ENCODE peak calls at places on chromosomes 12 and 14, in seven cellular contexts. P is spleen; K is GM23248; T is CD8-positive, alpha-beta T cell; Y is tibial nerve; F is Peyer's patch; Z is left ventricle myocardium inferior. U is an unnamed sample.
A peak's percentile ranks its signal among the peaks of the same experiment; 100 is the strongest.

GRCh38 chr14:65334765-65335411 is 77.6 kb upstream of the FUT8 start:
- DNase-seq in P (no peak), K (no peak), T (no peak), Y (no peak), F (peak; percentile 55), Z (no peak), U (no peak)

GRCh38 chr14:32254952-32255679 is 52.0 kb upstream of the RNU6-8 start:
- DNase-seq in P (no peak), K (peak; percentile 87), T (peak; percentile 58), Y (peak; percentile 62), F (peak; percentile 63), Z (peak; percentile 56), U (no peak)

GRCh38 chr14:105840266-105841021 is 314.1 kb downstream of the TMEM121 start:
- DNase-seq in P (peak; percentile 73), K (no peak), T (no peak), Y (no peak), F (peak; percentile 41), Z (no peak), U (peak; percentile 66)

GRCh38 chr12:99911076-99911475 is 73.7 kb downstream of the ANKS1B start:
- DNase-seq in P (no peak), K (peak; percentile 96), T (no peak), Y (no peak), F (no peak), Z (no peak), U (no peak)

GRCh38 chr12:111033281-111034147 is 113.1 kb upstream of the MYL2 start:
- DNase-seq in P (peak; percentile 47), K (no peak), T (no peak), Y (no peak), F (no peak), Z (no peak), U (peak; percentile 26)

GRCh38 chr14:59134307-59134706 is 54.2 kb upstream of the DAAM1 start:
- DNase-seq in P (no peak), K (no peak), T (no peak), Y (no peak), F (no peak), Z (no peak), U (no peak)

GRCh38 chr12:79233341-79233761 is 368.8 kb downstream of the SYT1 start:
- DNase-seq in P (no peak), K (no peak), T (no peak), Y (no peak), F (no peak), Z (no peak), U (no peak)

GRCh38 chr14:105331575-105332351 is 17.2 kb downstream of the PACS2 start:
- DNase-seq in P (no peak), K (no peak), T (no peak), Y (no peak), F (no peak), Z (no peak), U (peak; percentile 61)

GRCh38 chr14:81137316-81137715 is 83.4 kb downstream of the GTF2A1 start:
- DNase-seq in P (no peak), K (peak; percentile 94), T (no peak), Y (no peak), F (no peak), Z (no peak), U (no peak)

GRCh38 chr14:103104654-103105511 is 10.4 kb downstream of the EXOC3L4 start:
- DNase-seq in P (peak; percentile 94), K (peak; percentile 55), T (peak; percentile 85), Y (peak; percentile 53), F (peak; percentile 89), Z (peak; percentile 73), U (no peak)

GRCh38 chr14:39368261-39368959 is 63.8 kb downstream of the FBXO33 start:
- DNase-seq in P (no peak), K (peak; percentile 83), T (no peak), Y (no peak), F (no peak), Z (no peak), U (no peak)

GRCh38 chr12:126210026-126210425 is 1144.8 kb downstream of the AACS start:
- DNase-seq in P (no peak), K (no peak), T (no peak), Y (no peak), F (no peak), Z (no peak), U (no peak)

GRCh38 chr14:23115492-23115850 is 3.6 kb downstream of the CEBPE start:
- DNase-seq in P (peak; percentile 51), K (no peak), T (no peak), Y (no peak), F (no peak), Z (no peak), U (no peak)

GRCh38 chr12:1391722-1392121 is 202.7 kb downstream of the FBXL14 start:
- DNase-seq in P (no peak), K (no peak), T (no peak), Y (no peak), F (no peak), Z (no peak), U (no peak)

GRCh38 chr12:31589582-31589895 is 1.4 kb downstream of the DENND5B start:
- DNase-seq in P (peak; percentile 89), K (no peak), T (no peak), Y (no peak), F (no peak), Z (no peak), U (no peak)

GRCh38 chr14:94423465-94424056 is 29.0 kb downstream of the SERPINA11 start:
- DNase-seq in P (peak; percentile 84), K (peak; percentile 84), T (no peak), Y (peak; percentile 49), F (peak; percentile 72), Z (peak; percentile 55), U (no peak)

GRCh38 chr12:99097170-99097569 is 452.1 kb downstream of the APAF1 start:
- DNase-seq in P (no peak), K (no peak), T (no peak), Y (no peak), F (no peak), Z (no peak), U (no peak)

GRCh38 chr14:76201162-76201561 is 49.4 kb downstream of the GPATCH2L start:
- DNase-seq in P (no peak), K (peak; percentile 88), T (no peak), Y (no peak), F (no peak), Z (no peak), U (no peak)

GRCh38 chr12:10615532-10615931 is 2.1 kb upstream of the MAGOHB start:
- DNase-seq in P (no peak), K (no peak), T (no peak), Y (no peak), F (no peak), Z (no peak), U (no peak)

GRCh38 chr12:82144505-82144904 is 213.7 kb downstream of the CCDC59 start:
- DNase-seq in P (no peak), K (peak; percentile 3), T (no peak), Y (no peak), F (no peak), Z (no peak), U (no peak)

GRCh38 chr12:29241821-29242591 is 92.9 kb downstream of the FAR2 start:
- DNase-seq in P (no peak), K (peak; percentile 93), T (no peak), Y (no peak), F (peak; percentile 41), Z (no peak), U (no peak)
- H3K4me1 ChIP-seq in P (peaks cover 38% of the 10 kb centered on the region), K (peaks cover 22% of the 10 kb centered on the region), T (no peaks in the 10 kb centered on the region), Y (peaks cover 22% of the 10 kb centered on the region), F (peaks cover 7% of the 10 kb centered on the region), Z (peaks cover 22% of the 10 kb centered on the region), U (no peaks in the 10 kb centered on the region)

DNA sequence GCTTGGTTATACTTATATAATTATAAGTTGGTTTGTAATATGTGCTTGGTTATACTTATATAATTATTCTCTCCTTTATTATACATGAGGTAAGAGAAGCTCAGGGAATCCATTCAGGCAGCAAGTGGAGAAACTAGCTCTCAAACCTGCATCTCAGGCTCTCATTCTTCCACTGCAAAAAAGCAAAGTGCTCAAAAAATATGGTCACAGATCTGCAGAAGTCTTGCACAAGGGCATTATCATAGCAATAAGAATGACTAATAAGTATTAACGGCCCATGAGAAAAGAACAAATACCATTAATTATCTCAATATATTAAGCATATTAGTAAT is 476 bp upstream of the TRAFD1 start:
- DNase-seq in P (no peak), K (no peak), T (no peak), Y (no peak), F (no peak), Z (no peak), U (no peak)
- H3K4me3 ChIP-seq in P (peak overlapping the region; percentile 98), K (peak overlapping the region; percentile 86), T (no peak overlapping the region), Y (peak overlapping the region; percentile 56), F (no peak overlapping the region), Z (peak overlapping the region; percentile 76), U (no peak overlapping the region)

GRCh38 chr12:13227191-13227590 is 30.7 kb downstream of the EMP1 start:
- DNase-seq in P (no peak), K (no peak), T (no peak), Y (no peak), F (no peak), Z (no peak), U (no peak)

GRCh38 chr12:13220848-13221247 is 24.3 kb downstream of the EMP1 start:
- DNase-seq in P (no peak), K (peak; percentile 71), T (no peak), Y (no peak), F (no peak), Z (no peak), U (no peak)

GRCh38 chr12:13222076-13222475 is 25.6 kb downstream of the EMP1 start:
- DNase-seq in P (no peak), K (peak; percentile 69), T (no peak), Y (no peak), F (peak; percentile 86), Z (no peak), U (peak; percentile 42)

GRCh38 chr12:13223176-13223806 is 26.8 kb downstream of the EMP1 start:
- DNase-seq in P (no peak), K (peak; percentile 88), T (no peak), Y (no peak), F (no peak), Z (no peak), U (peak; percentile 47)

DNA sequence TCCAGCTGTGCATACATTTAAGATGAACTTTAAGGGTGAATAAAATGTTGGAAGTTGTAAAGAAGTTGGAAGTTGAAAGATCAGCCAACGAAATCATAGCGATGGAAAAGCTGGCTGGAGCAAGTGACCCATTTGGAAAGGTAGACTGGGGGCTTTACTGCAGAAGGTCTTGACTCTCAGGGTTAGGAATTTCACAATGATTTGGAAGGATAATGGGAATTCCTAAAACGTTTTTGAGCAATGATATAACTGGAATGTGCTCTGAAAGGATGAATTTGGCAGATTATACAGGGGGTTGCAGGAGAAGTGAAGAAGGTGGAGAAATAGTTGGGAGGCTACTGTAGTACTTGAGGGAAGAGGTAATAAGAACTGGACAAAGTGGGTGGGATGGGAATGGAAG is 27.4 kb downstream of the EMP1 start:
- DNase-seq in P (no peak), K (peak; percentile 56), T (no peak), Y (no peak), F (no peak), Z (no peak), U (no peak)
- H3K27ac ChIP-seq in P (no peak overlapping the region), K (peak overlapping the region; percentile 88), T (no peak overlapping the region), Y (no peak overlapping the region), F (no peak overlapping the region), Z (no peak overlapping the region), U (peak overlapping the region; percentile 77)

GRCh38 chr14:68939893-68940613 is 39.0 kb downstream of the ACTN1 start:
- DNase-seq in P (no peak), K (peak; percentile 96), T (no peak), Y (peak; percentile 30), F (peak; percentile 62), Z (peak; percentile 80), U (peak; percentile 94)
- H3K4me1 ChIP-seq in P (peaks cover 99% of the 10 kb centered on the region), K (peaks cover 91% of the 10 kb centered on the region), T (peaks cover 97% of the 10 kb centered on the region), Y (peaks cover 92% of the 10 kb centered on the region), F (peaks cover 6% of the 10 kb centered on the region), Z (peaks cover 100% of the 10 kb centered on the region), U (peaks cover 90% of the 10 kb centered on the region)